ENCODE peak calls at places on chromosomes 16 and 17, in four cellular contexts. J is fibroblast of pulmonary artery, U is ascending aorta, S is gastrocnemius medialis. H is an unnamed sample.

GRCh38 chr17:75639771-75640555 is 6.7 kb downstream of the SMIM5 start:
- DNase-seq in J (no peak), U (no peak), S (no peak), H (no peak)

GRCh38 chr17:72515291-72516065 is 394.7 kb downstream of the SOX9 start:
- DNase-seq in J (peak; percentile 69), S (no peak), U (no peak), H (no peak)

GRCh38 chr16:30744146-30744545 is 4.1 kb upstream of the PHKG2 start:
- DNase-seq in J (no peak), U (no peak), S (peak; percentile 69), H (no peak)

GRCh38 chr17:32241521-32242094 is 24.0 kb upstream of the RHBDL3 start:
- DNase-seq in J (no peak), U (no peak), S (no peak), H (no peak)

GRCh38 chr17:42519546-42520444 is 16.2 kb upstream of the NAGLU start:
- DNase-seq in U (peak; percentile 77), J (peak; percentile 99), S (peak; percentile 85), H (peak; percentile 22)

GRCh38 chr16:22358000-22358399 is 16.4 kb downstream of the CDR2 start:
- DNase-seq in J (no peak), S (no peak), U (no peak), H (no peak)

GRCh38 chr17:3038941-3039340 is 24.5 kb downstream of the OR1D5 start:
- DNase-seq in S (no peak), J (no peak), U (no peak), H (no peak)

GRCh38 chr17:83155128-83156081 is 76.0 kb downstream of the METRNL start:
- DNase-seq in J (peak; percentile 23), S (peak; percentile 50), U (peak; percentile 43), H (no peak)

GRCh38 chr17:82388223-82388921 is 16.8 kb downstream of the UTS2R start:
- DNase-seq in U (no peak), J (no peak), S (peak; percentile 56), H (no peak)

GRCh38 chr17:78276098-78276497 is 44.7 kb downstream of the TMEM235 start:
- DNase-seq in U (no peak), J (no peak), S (no peak), H (no peak)

GRCh38 chr17:43826206-43826605 is 6.7 kb downstream of the MPP3 start:
- DNase-seq in U (no peak), S (no peak), J (no peak), H (no peak)

GRCh38 chr17:81823800-81824550 is 9.1 kb downstream of the MCRIP1 start:
- DNase-seq in U (no peak), J (no peak), S (no peak), H (no peak)

GRCh38 chr17:55726440-55726839 is 3.8 kb upstream of the TMEM100 start:
- DNase-seq in U (no peak), S (peak; percentile 51), J (peak; percentile 88), H (peak; percentile 64)

GRCh38 chr17:3904486-3904885 is 11.6 kb upstream of the CAMKK1 start:
- DNase-seq in S (no peak), J (no peak), U (no peak), H (no peak)

GRCh38 chr16:1295465-1295864 is 14.0 kb upstream of the UBE2I start:
- DNase-seq in S (no peak), U (no peak), J (no peak), H (no peak)

GRCh38 chr17:68398731-68399637 is 58.3 kb downstream of the WIPI1 start:
- DNase-seq in S (peak; percentile 63), J (peak; percentile 83), U (no peak), H (peak; percentile 40)

GRCh38 chr17:43814714-43815113 is 18.2 kb downstream of the MPP3 start:
- DNase-seq in S (no peak), U (no peak), J (peak; percentile 82), H (no peak)

GRCh38 chr16:56401482-56401881 is 23.9 kb downstream of the AMFR start:
- DNase-seq in U (no peak), S (peak; percentile 92), J (no peak), H (peak; percentile 25)

GRCh38 chr17:45940826-45941225 is 46.5 kb downstream of the MAPT start:
- DNase-seq in J (no peak), S (peak; percentile 86), U (no peak), H (no peak)

GRCh38 chr16:82070656-82071369 is 35.8 kb downstream of the HSD17B2 start:
- DNase-seq in J (peak; percentile 13), S (no peak), U (no peak), H (no peak)

GRCh38 chr16:28107232-28107631 is 43.7 kb upstream of the GSG1L start:
- DNase-seq in J (no peak), S (no peak), U (no peak), H (no peak)

GRCh38 chr16:56269276-56269675 is 78.0 kb downstream of the GNAO1 start:
- DNase-seq in J (peak; percentile 1), S (no peak), U (no peak), H (no peak)

GRCh38 chr17:21375757-21376584 is at the start of gene KCNJ12:
- DNase-seq in U (no peak), S (peak; percentile 44), J (no peak), H (peak; percentile 48)

GRCh38 chr16:74775255-74775654 is 635 bp upstream of the FA2H start:
- DNase-seq in U (no peak), S (no peak), J (no peak), H (no peak)

GRCh38 chr16:30874821-30875717 is 18.8 kb downstream of the BCL7C start:
- DNase-seq in J (peak; percentile 92), U (peak; percentile 39), S (peak; percentile 84), H (peak; percentile 94)

DNA sequence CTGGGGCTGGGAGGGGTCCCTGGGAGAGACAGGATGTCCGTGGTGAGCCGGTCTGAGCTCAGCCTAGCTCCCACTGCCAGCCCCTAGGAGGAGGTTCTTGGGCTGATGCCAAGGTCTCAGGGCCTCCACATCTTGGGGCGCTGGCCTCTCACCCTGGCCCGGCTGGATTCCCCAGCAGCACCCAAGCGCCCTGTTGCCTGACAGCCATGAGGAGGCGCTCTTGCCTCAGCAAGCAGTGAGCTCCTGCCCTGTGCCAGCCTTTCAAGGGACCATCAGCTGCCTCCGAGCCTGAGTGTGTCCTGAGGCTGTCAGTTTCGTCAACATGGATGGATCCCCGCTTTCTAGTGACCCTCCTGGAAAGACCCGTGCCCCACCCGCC is 234.9 kb upstream of the CIBAR2 start:
- DNase-seq in U (no peak), S (no peak), J (peak; percentile 15), H (peak; percentile 56)
- TF ChIP-seq CTCF in U (peak; percentile 16), S (no peak), J (peak; percentile 23), H (peak; percentile 61)

GRCh38 chr17:80201446-80201845 is 18.7 kb downstream of the SGSH start:
- DNase-seq in U (no peak), S (no peak), J (no peak), H (no peak)
- TF ChIP-seq CTCF in U (no peak), S (no peak), J (no peak), H (no peak)

GRCh38 chr16:6725634-6726331 is 606.9 kb upstream of the RBFOX1 start:
- DNase-seq in S (no peak), J (no peak), U (no peak), H (peak; percentile 15)
- TF ChIP-seq CTCF in S (no peak), J (no peak), U (no peak), H (peak; percentile 37)

DNA sequence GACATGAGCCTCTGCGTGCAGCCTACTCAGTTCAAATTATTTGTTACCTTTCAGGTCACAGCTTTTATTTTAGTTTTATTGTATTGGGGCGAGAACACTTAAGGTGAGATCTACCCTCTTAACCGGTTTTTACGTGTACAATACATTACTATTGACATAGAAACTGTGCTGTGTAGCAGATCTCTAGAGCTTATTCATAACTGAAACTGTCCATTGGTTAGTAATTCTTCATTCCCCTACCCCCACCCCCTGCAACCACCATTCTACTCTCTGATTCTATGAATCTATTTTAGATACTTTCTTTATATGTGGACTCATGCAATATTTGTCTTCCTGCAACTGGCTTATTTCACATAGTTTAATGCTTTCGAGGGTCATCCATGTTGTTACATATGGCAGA is 43.5 kb downstream of the KNOP1 start:
- DNase-seq in S (no peak), U (no peak), J (no peak), H (no peak)
- TF ChIP-seq CTCF in S (no peak), U (no peak), J (no peak), H (no peak)

DNA sequence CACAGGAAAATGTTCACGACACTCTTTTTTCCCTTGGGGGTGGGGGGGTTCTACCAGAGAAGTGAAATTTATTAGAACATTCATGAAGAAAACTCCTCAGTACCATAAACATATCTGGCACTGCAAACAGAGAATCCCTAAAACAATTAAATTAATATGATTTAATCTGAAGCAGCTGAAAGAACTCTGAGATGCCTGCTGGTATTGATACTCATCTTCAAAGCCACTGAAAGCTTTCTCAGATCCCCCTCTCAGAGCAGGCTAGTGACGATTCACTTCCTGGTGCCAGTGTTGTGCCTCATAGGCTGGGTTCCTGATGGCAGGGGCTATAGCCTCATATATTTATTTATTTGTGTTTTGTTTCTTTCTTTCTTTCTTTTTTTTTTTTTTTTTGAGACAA is 52.7 kb downstream of the MYH10 start:
- DNase-seq in S (no peak), U (no peak), J (no peak), H (no peak)
- TF ChIP-seq CTCF in S (no peak), U (no peak), J (no peak), H (no peak)